ENCODE peak calls at places on chromosomes 7 and 10, in five cellular contexts. A, H, T, B and L are unnamed samples.

GRCh38 chr7:6436385-6436685 is 11.4 kb downstream of the DAGLB start:
- DNase-seq in A (no peak), H (no peak), T (no peak), B (no peak), L (no peak)

GRCh38 chr10:27911645-27912044 is 87.2 kb downstream of the ODAD2 start:
- DNase-seq in A (no peak), H (no peak), T (no peak), B (no peak), L (no peak)

GRCh38 chr7:1409555-1409954 is 49.7 kb downstream of the MICALL2 start:
- DNase-seq in A (no peak), H (no peak), T (no peak), B (no peak), L (no peak)

GRCh38 chr7:105745681-105746330 is 130.6 kb downstream of the ATXN7L1 start:
- DNase-seq in A (no peak), H (no peak), T (no peak), B (no peak), L (no peak)

GRCh38 chr10:13724484-13724883 is 137.7 kb downstream of the PRPF18 start:
- DNase-seq in A (no peak), H (no peak), T (no peak), B (no peak), L (no peak)

GRCh38 chr10:31905586-31905985 is 23.0 kb downstream of the ARHGAP12 start:
- DNase-seq in A (no peak), H (no peak), T (no peak), B (no peak), L (no peak)

GRCh38 chr10:122126763-122127659 is 138.0 kb downstream of the TACC2 start:
- DNase-seq in A (no peak), H (peak; percentile 72), T (no peak), B (no peak), L (peak; percentile 84)

GRCh38 chr7:46230298-46231295 is 309.5 kb upstream of the IGFBP3 start:
- DNase-seq in A (no peak), H (no peak), T (no peak), B (no peak), L (peak; percentile 60)

GRCh38 chr10:121617176-121617575 is 18.9 kb upstream of the FGFR2 start:
- DNase-seq in A (no peak), H (no peak), T (no peak), B (no peak), L (no peak)

GRCh38 chr7:94423865-94424264 is 29.2 kb downstream of the COL1A2 start:
- DNase-seq in A (no peak), H (no peak), T (no peak), B (no peak), L (peak; percentile 35)

GRCh38 chr10:87657370-87657769 is 2.3 kb upstream of the PAPSS2 start:
- DNase-seq in A (no peak), H (no peak), T (no peak), B (no peak), L (peak; percentile 74)

GRCh38 chr10:7085147-7085912 is 325.5 kb downstream of the SFMBT2 start:
- DNase-seq in A (no peak), H (no peak), T (no peak), B (no peak), L (peak; percentile 6)

GRCh38 chr10:53904506-53905241 is 896.4 kb downstream of the PCDH15 start:
- DNase-seq in A (no peak), H (no peak), T (no peak), B (no peak), L (no peak)

GRCh38 chr10:10886861-10887539 is 130.7 kb upstream of the CELF2 start:
- DNase-seq in A (no peak), H (no peak), T (no peak), B (no peak), L (no peak)

GRCh38 chr10:28302012-28302667 is 724 bp downstream of the MPP7 start:
- DNase-seq in A (no peak), H (peak; percentile 6), T (no peak), B (no peak), L (peak; percentile 10)

GRCh38 chr10:46028584-46029570 is 1.5 kb downstream of the NCOA4 start:
- DNase-seq in A (no peak), H (peak; percentile 66), T (no peak), B (no peak), L (peak; percentile 91)

GRCh38 chr10:87712913-87713616 is 53.4 kb downstream of the PAPSS2 start:
- DNase-seq in A (no peak), H (no peak), T (no peak), B (no peak), L (no peak)

GRCh38 chr7:32042900-32043299 is 27.3 kb downstream of the PDE1C start:
- DNase-seq in A (no peak), H (no peak), T (no peak), B (no peak), L (no peak)

GRCh38 chr7:14191686-14192098 is 202.2 kb upstream of the ETV1 start:
- DNase-seq in A (no peak), H (no peak), T (no peak), B (no peak), L (peak; percentile 24)

GRCh38 chr10:92747066-92747465 is 57.3 kb downstream of the HHEX start:
- DNase-seq in A (no peak), H (no peak), T (no peak), B (no peak), L (no peak)

GRCh38 chr7:95599069-95599468 is 2.8 kb upstream of the PDK4 start:
- DNase-seq in A (no peak), H (no peak), T (no peak), B (no peak), L (no peak)

GRCh38 chr10:106626371-106626770 is 538.1 kb downstream of the SORCS1 start:
- DNase-seq in A (no peak), H (no peak), T (no peak), B (no peak), L (no peak)

GRCh38 chr7:77242535-77242934 is 42.9 kb upstream of the FGL2 start:
- DNase-seq in A (no peak), H (no peak), T (no peak), B (no peak), L (no peak)

GRCh38 chr10:5971315-5971832 is 6.0 kb downstream of the IL15RA start:
- DNase-seq in A (no peak), H (no peak), T (no peak), B (no peak), L (no peak)